ENCODE peak calls at places on chromosome 21, in seven cellular contexts. K is left lobe of liver, V is T-helper 1 cell, W is nephron progenitor cell, N is nucleus accumbens, G is A549, B is HS-5. A is an unnamed sample.

GRCh38 chr21:22020221-22020620 is 1022.0 kb downstream of the NCAM2 start:
- DNase-seq in K (no peak), V (no peak), W (no peak), N (no peak), G (no peak), B (no peak), A (peak)

GRCh38 chr21:29372063-29372802 is 73.5 kb downstream of the BACH1 start:
- DNase-seq in K (peak), V (peak), W (peak), N (no peak), G (peak), B (peak), A (peak)

GRCh38 chr21:39834543-39834942 is 32.7 kb upstream of the PCP4 start:
- DNase-seq in K (no peak), V (no peak), W (no peak), N (no peak), G (no peak), B (no peak), A (no peak)

GRCh38 chr21:36735724-36736310 is 36.9 kb downstream of the SIM2 start:
- DNase-seq in K (peak), V (no peak), W (no peak), N (no peak), G (no peak), B (no peak), A (no peak)

GRCh38 chr21:45450741-45451740 is 46.1 kb downstream of the COL18A1 start:
- DNase-seq in K (no peak), V (no peak), W (no peak), N (no peak), G (no peak), B (no peak), A (no peak)

GRCh38 chr21:42545317-42545716 is 31.7 kb downstream of the SLC37A1 start:
- DNase-seq in K (no peak), V (no peak), W (no peak), N (no peak), G (no peak), B (no peak), A (no peak)

GRCh38 chr21:16879479-16879878 is 633.4 kb upstream of the CXADR start:
- DNase-seq in K (no peak), V (no peak), W (no peak), N (no peak), G (no peak), B (no peak), A (no peak)

GRCh38 chr21:46110499-46111192 is 12.7 kb downstream of the COL6A2 start:
- DNase-seq in K (peak), V (no peak), W (no peak), N (no peak), G (no peak), B (no peak), A (no peak)

GRCh38 chr21:21688877-21689276 is 690.7 kb downstream of the NCAM2 start:
- DNase-seq in K (no peak), V (no peak), W (peak), N (no peak), G (no peak), B (no peak), A (no peak)

GRCh38 chr21:45990741-45991605 is 9.4 kb downstream of the COL6A1 start:
- DNase-seq in K (peak), V (no peak), W (peak), N (no peak), G (no peak), B (no peak), A (no peak)

GRCh38 chr21:42846221-42846620 is 33.1 kb downstream of the WDR4 start:
- DNase-seq in K (no peak), V (no peak), W (no peak), N (no peak), G (no peak), B (no peak), A (no peak)

GRCh38 chr21:41605178-41605933 is 97.4 kb upstream of the TMPRSS2 start:
- DNase-seq in K (peak), V (no peak), W (peak), N (no peak), G (no peak), B (no peak), A (no peak)

GRCh38 chr21:27570306-27570868 is 603.5 kb upstream of the ADAMTS5 start:
- DNase-seq in K (no peak), V (no peak), W (no peak), N (no peak), G (no peak), B (peak), A (peak)

GRCh38 chr21:41350436-41351155 is 11.2 kb upstream of the MX2 start:
- DNase-seq in K (no peak), V (no peak), W (no peak), N (no peak), G (no peak), B (no peak), A (no peak)

GRCh38 chr21:45543371-45543709 is 1.1 kb upstream of the SLC19A1 start:
- DNase-seq in K (peak), V (no peak), W (no peak), N (no peak), G (no peak), B (no peak), A (no peak)

GRCh38 chr21:23020969-23021368 is 2022.8 kb downstream of the NCAM2 start:
- DNase-seq in K (no peak), V (no peak), W (no peak), N (no peak), G (no peak), B (no peak), A (no peak)

GRCh38 chr21:38054334-38054733 is 138.1 kb upstream of the KCNJ6 start:
- DNase-seq in K (no peak), V (no peak), W (no peak), N (no peak), G (no peak), B (no peak), A (no peak)

GRCh38 chr21:42147386-42148020 is 71.4 kb upstream of the ABCG1 start:
- DNase-seq in K (no peak), V (no peak), W (no peak), N (no peak), G (no peak), B (no peak), A (no peak)

GRCh38 chr21:28763809-28764418 is 228.8 kb downstream of the LTN1 start:
- DNase-seq in K (no peak), V (no peak), W (no peak), N (no peak), G (no peak), B (no peak), A (no peak)

GRCh38 chr21:30190554-30190953 is 23.9 kb upstream of the CLDN17 start:
- DNase-seq in K (no peak), V (no peak), W (no peak), N (no peak), G (no peak), B (no peak), A (no peak)

GRCh38 chr21:35437941-35438340 is 388.8 kb upstream of the RUNX1 start:
- DNase-seq in K (no peak), V (no peak), W (no peak), N (no peak), G (no peak), B (no peak), A (no peak)

GRCh38 chr21:38888956-38889605 is 83.4 kb downstream of the ETS2 start:
- DNase-seq in K (no peak), V (no peak), W (no peak), N (no peak), G (no peak), B (no peak), A (no peak)

GRCh38 chr21:39097335-39097861 is 85.9 kb downstream of the PSMG1 start:
- DNase-seq in K (no peak), V (no peak), W (no peak), N (no peak), G (no peak), B (no peak), A (no peak)

GRCh38 chr21:32226444-32226843 is 52.4 kb downstream of the MIS18A start:
- DNase-seq in K (no peak), V (no peak), W (no peak), N (no peak), G (no peak), B (no peak), A (no peak)

GRCh38 chr21:32771134-32771523 is 426 bp downstream of the PAXBP1 start:
- DNase-seq in K (peak), V (peak), W (peak), N (peak), G (peak), B (peak), A (no peak)

GRCh38 chr21:28781602-28782274 is 210.9 kb downstream of the LTN1 start:
- DNase-seq in K (no peak), V (no peak), W (no peak), N (no peak), G (peak), B (no peak), A (no peak)

GRCh38 chr21:43712268-43712942 is 6.5 kb upstream of the PDXK start:
- DNase-seq in K (no peak), V (no peak), W (no peak), N (no peak), G (peak), B (no peak), A (no peak)

GRCh38 chr21:45861156-45861870 is 120.3 kb upstream of the COL6A1 start:
- DNase-seq in K (no peak), V (no peak), W (no peak), N (no peak), G (no peak), B (no peak), A (no peak)

GRCh38 chr21:17577701-17578100 is 35.0 kb downstream of the BTG3 start:
- DNase-seq in K (no peak), V (no peak), W (no peak), N (no peak), G (no peak), B (no peak), A (no peak)

GRCh38 chr21:34128674-34129038 is 55.3 kb downstream of the MRPS6 start:
- DNase-seq in K (no peak), V (no peak), W (no peak), N (no peak), G (no peak), B (no peak), A (no peak)

GRCh38 chr21:39313042-39313456 is 383 bp downstream of the BRWD1 start:
- DNase-seq in K (peak), V (peak), W (peak), N (peak), G (no peak), B (no peak), A (no peak)

GRCh38 chr21:44875341-44875740 is 1.9 kb upstream of the PTTG1IP start:
- DNase-seq in K (no peak), V (no peak), W (no peak), N (no peak), G (peak), B (no peak), A (no peak)